ENCODE peak calls at places on chromosomes 6 and 20, in six cellular contexts. J is astrocyte of the spinal cord, M is iPS-NIHi11, A is left lung, W is T-helper 17 cell, H is brain microvascular endothelial cell. Z is an unnamed sample.

GRCh38 chr6:163086563-163086895 is 328.0 kb upstream of the QKI start:
- DNase-seq in J (peak; percentile 64), M (no peak), A (no peak), W (no peak), H (no peak), Z (no peak)

GRCh38 chr20:24673678-24674570 is 204.5 kb downstream of the SYNDIG1 start:
- DNase-seq in J (peak; percentile 62), M (no peak), A (no peak), W (no peak), H (peak; percentile 25), Z (no peak)

GRCh38 chr20:63268671-63269439 is 3.8 kb upstream of the ARFGAP1 start:
- DNase-seq in J (no peak), M (peak; percentile 56), A (no peak), W (no peak), H (no peak), Z (no peak)

GRCh38 chr6:16523550-16524379 is 237.5 kb downstream of the ATXN1 start:
- DNase-seq in J (peak; percentile 96), M (no peak), A (peak; percentile 28), W (no peak), H (peak; percentile 99), Z (no peak)

GRCh38 chr20:46001498-46001897 is 7.2 kb upstream of the MMP9 start:
- DNase-seq in J (no peak), M (no peak), A (no peak), W (no peak), H (no peak), Z (no peak)

GRCh38 chr20:62676976-62677375 is 31.7 kb upstream of the NTSR1 start:
- DNase-seq in J (no peak), M (no peak), A (no peak), W (no peak), H (no peak), Z (no peak)

GRCh38 chr6:169396554-169397163 is 143.0 kb upstream of the THBS2 start:
- DNase-seq in J (no peak), M (no peak), A (no peak), W (no peak), H (no peak), Z (no peak)

GRCh38 chr20:63227260-63227659 is 8.4 kb upstream of the BIRC7 start:
- DNase-seq in J (no peak), M (no peak), A (peak; percentile 26), W (no peak), H (no peak), Z (no peak)

GRCh38 chr6:8219352-8219943 is 117.1 kb upstream of the EEF1E1 start:
- DNase-seq in J (peak; percentile 61), M (peak; percentile 48), A (no peak), W (peak; percentile 10), H (peak; percentile 53), Z (peak; percentile 60)

GRCh38 chr6:116405147-116405546 is 34.4 kb downstream of the DSE start:
- DNase-seq in J (peak; percentile 77), M (no peak), A (no peak), W (no peak), H (no peak), Z (peak; percentile 57)

GRCh38 chr6:90892271-90892670 is 305.4 kb upstream of the MAP3K7 start:
- DNase-seq in J (no peak), M (no peak), A (no peak), W (no peak), H (no peak), Z (no peak)

GRCh38 chr20:1835126-1835525 is 60.1 kb upstream of the SIRPA start:
- DNase-seq in J (no peak), M (no peak), A (no peak), W (no peak), H (no peak), Z (no peak)

GRCh38 chr6:57173056-57173885 is 1.1 kb downstream of the BAG2 start:
- DNase-seq in J (peak; percentile 47), M (peak; percentile 29), A (no peak), W (no peak), H (no peak), Z (peak; percentile 28)

GRCh38 chr6:41687501-41688175 is 47.8 kb downstream of the TFEB start:
- DNase-seq in J (no peak), M (peak; percentile 73), A (no peak), W (no peak), H (no peak), Z (no peak)

GRCh38 chr20:52983726-52984450 is 11.7 kb downstream of the TSHZ2 start:
- DNase-seq in J (no peak), M (no peak), A (no peak), W (no peak), H (no peak), Z (peak; percentile 29)

GRCh38 chr6:37965964-37966676 is 146.6 kb downstream of the ZFAND3 start:
- DNase-seq in J (peak; percentile 84), M (no peak), A (no peak), W (no peak), H (peak; percentile 63), Z (no peak)

GRCh38 chr6:78868124-78868523 is 773 bp downstream of the IRAK1BP1 start:
- DNase-seq in J (peak; percentile 7), M (no peak), A (no peak), W (no peak), H (no peak), Z (no peak)

GRCh38 chr6:53939830-53940229 is 145.0 kb downstream of the LRRC1 start:
- DNase-seq in J (no peak), M (no peak), A (no peak), W (no peak), H (no peak), Z (no peak)

GRCh38 chr20:8147476-8147875 is 15.4 kb downstream of the PLCB1 start:
- DNase-seq in J (no peak), M (no peak), A (no peak), W (no peak), H (no peak), Z (no peak)

GRCh38 chr6:95243091-95243490 is 334.2 kb upstream of the MANEA start:
- DNase-seq in J (no peak), M (no peak), A (no peak), W (no peak), H (no peak), Z (no peak)

GRCh38 chr6:87944541-87944954 is 103.1 kb upstream of the SPACA1 start:
- DNase-seq in J (peak; percentile 36), M (peak; percentile 48), A (no peak), W (no peak), H (peak; percentile 74), Z (peak; percentile 49)

GRCh38 chr20:25314497-25315417 is 66.9 kb downstream of the PYGB start:
- DNase-seq in J (no peak), M (no peak), A (peak; percentile 62), W (no peak), H (no peak), Z (peak; percentile 22)

GRCh38 chr6:39177130-39177529 is 52.1 kb downstream of the KCNK5 start:
- DNase-seq in J (no peak), M (no peak), A (no peak), W (no peak), H (no peak), Z (no peak)

GRCh38 chr6:29295181-29295585 is 6.3 kb upstream of the OR14J1 start:
- DNase-seq in J (no peak), M (no peak), A (peak; percentile 58), W (no peak), H (no peak), Z (no peak)

GRCh38 chr6:92124126-92124525 is 1295.2 kb downstream of the EPHA7 start:
- DNase-seq in J (peak; percentile 54), M (no peak), A (no peak), W (no peak), H (peak; percentile 2), Z (no peak)

GRCh38 chr6:97280766-97281165 is 2.2 kb downstream of the MMS22L start:
- DNase-seq in J (no peak), M (no peak), A (no peak), W (no peak), H (no peak), Z (no peak)

GRCh38 chr6:149077208-149077607 is 240.3 kb upstream of the TAB2 start:
- DNase-seq in J (peak; percentile 87), M (no peak), A (no peak), W (no peak), H (peak; percentile 90), Z (no peak)